ENCODE peak calls at places on chromosomes 4 and X, in ten cellular contexts. One of them, this sample, is unnamed.

GRCh38 chrX:129980043-129980442 is 2.4 kb upstream of the BCORL1 start:
- DNase-seq in activated CD8-positive, alpha-beta memory T cell treated with anti-CD3 and anti-CD28 coated beads, Interleukin-2, amount 50 U/mL, for 48 hours: peak; percentile 57
- DNase-seq in T-helper 22 cell: peak; percentile 43
- DNase-seq in head of caudate nucleus: no peak
- DNase-seq in stimulated activated CD8-positive, alpha-beta memory T cell treated with anti-CD3 and anti-CD28 coated beads, Interleukin-15, amount 100 ng/mL, for 48 hours: no peak
- DNase-seq in GM03348: peak; percentile 36
- DNase-seq in adrenal gland: peak; percentile 52
- DNase-seq in testis: peak; percentile 47
- DNase-seq in amniotic epithelial cell: no peak
- DNase-seq in heart left ventricle: peak; percentile 37
- DNase-seq in this sample: no peak

GRCh38 chr4:159048166-159048886 is 54.6 kb upstream of the RAPGEF2 start:
- DNase-seq in adrenal gland: peak; percentile 64
- DNase-seq in amniotic epithelial cell: peak; percentile 91
- DNase-seq in activated CD8-positive, alpha-beta memory T cell treated with anti-CD3 and anti-CD28 coated beads, Interleukin-2, amount 50 U/mL, for 48 hours: no peak
- DNase-seq in stimulated activated CD8-positive, alpha-beta memory T cell treated with anti-CD3 and anti-CD28 coated beads, Interleukin-15, amount 100 ng/mL, for 48 hours: no peak
- DNase-seq in GM03348: peak; percentile 65
- DNase-seq in testis: peak; percentile 80
- DNase-seq in heart left ventricle: peak; percentile 75
- DNase-seq in head of caudate nucleus: peak; percentile 37
- DNase-seq in T-helper 22 cell: no peak
- DNase-seq in this sample: no peak

GRCh38 chr4:80532674-80533333 is 197.3 kb downstream of the CFAP299 start:
- DNase-seq in activated CD8-positive, alpha-beta memory T cell treated with anti-CD3 and anti-CD28 coated beads, Interleukin-2, amount 50 U/mL, for 48 hours: no peak
- DNase-seq in GM03348: no peak
- DNase-seq in amniotic epithelial cell: no peak
- DNase-seq in adrenal gland: no peak
- DNase-seq in testis: no peak
- DNase-seq in head of caudate nucleus: no peak
- DNase-seq in heart left ventricle: no peak
- DNase-seq in T-helper 22 cell: no peak
- DNase-seq in stimulated activated CD8-positive, alpha-beta memory T cell treated with anti-CD3 and anti-CD28 coated beads, Interleukin-15, amount 100 ng/mL, for 48 hours: no peak
- DNase-seq in this sample: no peak

GRCh38 chr4:19941434-19941833 is 310.3 kb upstream of the SLIT2 start:
- DNase-seq in heart left ventricle: no peak
- DNase-seq in testis: no peak
- DNase-seq in head of caudate nucleus: no peak
- DNase-seq in amniotic epithelial cell: no peak
- DNase-seq in GM03348: no peak
- DNase-seq in adrenal gland: no peak
- DNase-seq in stimulated activated CD8-positive, alpha-beta memory T cell treated with anti-CD3 and anti-CD28 coated beads, Interleukin-15, amount 100 ng/mL, for 48 hours: no peak
- DNase-seq in T-helper 22 cell: no peak
- DNase-seq in activated CD8-positive, alpha-beta memory T cell treated with anti-CD3 and anti-CD28 coated beads, Interleukin-2, amount 50 U/mL, for 48 hours: no peak
- DNase-seq in this sample: no peak

GRCh38 chrX:9429767-9430166 is 35.1 kb upstream of the TBL1X start:
- DNase-seq in adrenal gland: peak; percentile 44
- DNase-seq in head of caudate nucleus: no peak
- DNase-seq in testis: no peak
- DNase-seq in heart left ventricle: no peak
- DNase-seq in GM03348: no peak
- DNase-seq in activated CD8-positive, alpha-beta memory T cell treated with anti-CD3 and anti-CD28 coated beads, Interleukin-2, amount 50 U/mL, for 48 hours: no peak
- DNase-seq in amniotic epithelial cell: no peak
- DNase-seq in T-helper 22 cell: no peak
- DNase-seq in stimulated activated CD8-positive, alpha-beta memory T cell treated with anti-CD3 and anti-CD28 coated beads, Interleukin-15, amount 100 ng/mL, for 48 hours: no peak
- DNase-seq in this sample: no peak

GRCh38 chr4:84790769-84791565 is 175.5 kb downstream of the WDFY3 start:
- DNase-seq in heart left ventricle: no peak
- DNase-seq in adrenal gland: no peak
- DNase-seq in T-helper 22 cell: no peak
- DNase-seq in head of caudate nucleus: no peak
- DNase-seq in amniotic epithelial cell: no peak
- DNase-seq in GM03348: no peak
- DNase-seq in stimulated activated CD8-positive, alpha-beta memory T cell treated with anti-CD3 and anti-CD28 coated beads, Interleukin-15, amount 100 ng/mL, for 48 hours: no peak
- DNase-seq in activated CD8-positive, alpha-beta memory T cell treated with anti-CD3 and anti-CD28 coated beads, Interleukin-2, amount 50 U/mL, for 48 hours: no peak
- DNase-seq in testis: no peak
- DNase-seq in this sample: no peak

GRCh38 chr4:184706453-184706852 is 27.4 kb downstream of the CENPU start:
- DNase-seq in GM03348: no peak
- DNase-seq in head of caudate nucleus: no peak
- DNase-seq in adrenal gland: no peak
- DNase-seq in amniotic epithelial cell: no peak
- DNase-seq in heart left ventricle: no peak
- DNase-seq in stimulated activated CD8-positive, alpha-beta memory T cell treated with anti-CD3 and anti-CD28 coated beads, Interleukin-15, amount 100 ng/mL, for 48 hours: no peak
- DNase-seq in activated CD8-positive, alpha-beta memory T cell treated with anti-CD3 and anti-CD28 coated beads, Interleukin-2, amount 50 U/mL, for 48 hours: no peak
- DNase-seq in T-helper 22 cell: no peak
- DNase-seq in testis: no peak
- DNase-seq in this sample: no peak

GRCh38 chr4:143559757-143560147 is 46.2 kb downstream of the SMARCA5 start:
- DNase-seq in activated CD8-positive, alpha-beta memory T cell treated with anti-CD3 and anti-CD28 coated beads, Interleukin-2, amount 50 U/mL, for 48 hours: peak; percentile 69
- DNase-seq in adrenal gland: peak; percentile 22
- DNase-seq in testis: no peak
- DNase-seq in head of caudate nucleus: no peak
- DNase-seq in heart left ventricle: no peak
- DNase-seq in GM03348: peak; percentile 35
- DNase-seq in T-helper 22 cell: no peak
- DNase-seq in stimulated activated CD8-positive, alpha-beta memory T cell treated with anti-CD3 and anti-CD28 coated beads, Interleukin-15, amount 100 ng/mL, for 48 hours: peak; percentile 12
- DNase-seq in amniotic epithelial cell: peak; percentile 2
- DNase-seq in this sample: no peak

GRCh38 chrX:45614853-45615252 is 414.2 kb upstream of the DIPK2B start:
- DNase-seq in T-helper 22 cell: no peak
- DNase-seq in stimulated activated CD8-positive, alpha-beta memory T cell treated with anti-CD3 and anti-CD28 coated beads, Interleukin-15, amount 100 ng/mL, for 48 hours: no peak
- DNase-seq in head of caudate nucleus: no peak
- DNase-seq in testis: no peak
- DNase-seq in GM03348: no peak
- DNase-seq in heart left ventricle: no peak
- DNase-seq in amniotic epithelial cell: no peak
- DNase-seq in adrenal gland: no peak
- DNase-seq in activated CD8-positive, alpha-beta memory T cell treated with anti-CD3 and anti-CD28 coated beads, Interleukin-2, amount 50 U/mL, for 48 hours: no peak
- DNase-seq in this sample: no peak

GRCh38 chr4:69753666-69754065 is 6.8 kb downstream of the SULT1B1 start:
- DNase-seq in GM03348: no peak
- DNase-seq in stimulated activated CD8-positive, alpha-beta memory T cell treated with anti-CD3 and anti-CD28 coated beads, Interleukin-15, amount 100 ng/mL, for 48 hours: no peak
- DNase-seq in heart left ventricle: no peak
- DNase-seq in T-helper 22 cell: no peak
- DNase-seq in adrenal gland: no peak
- DNase-seq in testis: no peak
- DNase-seq in amniotic epithelial cell: no peak
- DNase-seq in activated CD8-positive, alpha-beta memory T cell treated with anti-CD3 and anti-CD28 coated beads, Interleukin-2, amount 50 U/mL, for 48 hours: no peak
- DNase-seq in head of caudate nucleus: no peak
- DNase-seq in this sample: no peak

GRCh38 chr4:78661086-78661690 is 109.6 kb downstream of the ANXA3 start:
- DNase-seq in heart left ventricle: no peak
- DNase-seq in testis: no peak
- DNase-seq in stimulated activated CD8-positive, alpha-beta memory T cell treated with anti-CD3 and anti-CD28 coated beads, Interleukin-15, amount 100 ng/mL, for 48 hours: no peak
- DNase-seq in T-helper 22 cell: no peak
- DNase-seq in adrenal gland: no peak
- DNase-seq in activated CD8-positive, alpha-beta memory T cell treated with anti-CD3 and anti-CD28 coated beads, Interleukin-2, amount 50 U/mL, for 48 hours: no peak
- DNase-seq in head of caudate nucleus: no peak
- DNase-seq in amniotic epithelial cell: peak; percentile 36
- DNase-seq in GM03348: no peak
- DNase-seq in this sample: no peak

GRCh38 chr4:159540501-159540900 is 437.6 kb downstream of the RAPGEF2 start:
- DNase-seq in heart left ventricle: no peak
- DNase-seq in activated CD8-positive, alpha-beta memory T cell treated with anti-CD3 and anti-CD28 coated beads, Interleukin-2, amount 50 U/mL, for 48 hours: no peak
- DNase-seq in adrenal gland: no peak
- DNase-seq in head of caudate nucleus: no peak
- DNase-seq in amniotic epithelial cell: no peak
- DNase-seq in testis: peak; percentile 15
- DNase-seq in T-helper 22 cell: no peak
- DNase-seq in stimulated activated CD8-positive, alpha-beta memory T cell treated with anti-CD3 and anti-CD28 coated beads, Interleukin-15, amount 100 ng/mL, for 48 hours: no peak
- DNase-seq in GM03348: no peak
- DNase-seq in this sample: no peak

GRCh38 chr4:117326091-117326490 is 240.7 kb upstream of the TRAM1L1 start:
- DNase-seq in testis: no peak
- DNase-seq in heart left ventricle: no peak
- DNase-seq in T-helper 22 cell: no peak
- DNase-seq in stimulated activated CD8-positive, alpha-beta memory T cell treated with anti-CD3 and anti-CD28 coated beads, Interleukin-15, amount 100 ng/mL, for 48 hours: no peak
- DNase-seq in head of caudate nucleus: no peak
- DNase-seq in activated CD8-positive, alpha-beta memory T cell treated with anti-CD3 and anti-CD28 coated beads, Interleukin-2, amount 50 U/mL, for 48 hours: no peak
- DNase-seq in amniotic epithelial cell: peak; percentile 56
- DNase-seq in adrenal gland: no peak
- DNase-seq in GM03348: no peak
- DNase-seq in this sample: no peak

GRCh38 chr4:91734682-91735081 is 569.1 kb upstream of the GRID2 start:
- DNase-seq in adrenal gland: no peak
- DNase-seq in activated CD8-positive, alpha-beta memory T cell treated with anti-CD3 and anti-CD28 coated beads, Interleukin-2, amount 50 U/mL, for 48 hours: no peak
- DNase-seq in heart left ventricle: no peak
- DNase-seq in stimulated activated CD8-positive, alpha-beta memory T cell treated with anti-CD3 and anti-CD28 coated beads, Interleukin-15, amount 100 ng/mL, for 48 hours: no peak
- DNase-seq in amniotic epithelial cell: peak; percentile 32
- DNase-seq in testis: no peak
- DNase-seq in GM03348: no peak
- DNase-seq in head of caudate nucleus: no peak
- DNase-seq in T-helper 22 cell: no peak
- DNase-seq in this sample: no peak

GRCh38 chrX:138986235-138986634 is 274.7 kb upstream of the FGF13 start:
- DNase-seq in activated CD8-positive, alpha-beta memory T cell treated with anti-CD3 and anti-CD28 coated beads, Interleukin-2, amount 50 U/mL, for 48 hours: no peak
- DNase-seq in amniotic epithelial cell: no peak
- DNase-seq in GM03348: peak; percentile 43
- DNase-seq in heart left ventricle: no peak
- DNase-seq in head of caudate nucleus: no peak
- DNase-seq in stimulated activated CD8-positive, alpha-beta memory T cell treated with anti-CD3 and anti-CD28 coated beads, Interleukin-15, amount 100 ng/mL, for 48 hours: no peak
- DNase-seq in adrenal gland: no peak
- DNase-seq in testis: no peak
- DNase-seq in T-helper 22 cell: no peak
- DNase-seq in this sample: no peak